ENCODE peak calls at places on chromosomes 7 and 10, in five cellular contexts. P is stimulated activated CD4-positive, alpha-beta T cell treated with anti-CD3 and anti-CD28 coated beads, Interleukin-1b, Interleukin-23, amount 100 ng/mL, for 1 hour; W is activated T-cell treated with anti-CD3 and anti-CD28 coated beads for 24 hours; J is endothelial cell of umbilical vein; S is Calu3. H is an unnamed sample.

GRCh38 chr7:47581442-47581820 is 480 bp downstream of the TNS3 start:
- DNase-seq in S (peak), P (no peak), W (no peak), J (no peak), H (no peak)

GRCh38 chr10:91345716-91346115 is 64.4 kb upstream of the HECTD2 start:
- DNase-seq in P (no peak), J (no peak), S (no peak), W (no peak), H (no peak)

GRCh38 chr10:125414998-125415397 is 254.6 kb upstream of the CTBP2 start:
- DNase-seq in J (peak), S (no peak), P (no peak), W (no peak), H (no peak)

GRCh38 chr10:62662471-62662870 is 142.0 kb upstream of the ADO start:
- DNase-seq in J (no peak), S (no peak), P (no peak), W (no peak), H (no peak)

GRCh38 chr10:118730699-118731456 is 23.9 kb downstream of the CACUL1 start:
- DNase-seq in S (no peak), P (no peak), W (no peak), J (no peak), H (no peak)

GRCh38 chr10:74453151-74453550 is 302.1 kb downstream of the ADK start:
- DNase-seq in J (peak), P (no peak), W (no peak), S (no peak), H (no peak)

GRCh38 chr7:151680810-151681209 is 161.1 kb upstream of the RHEB start:
- DNase-seq in S (no peak), P (no peak), W (no peak), J (no peak), H (no peak)

GRCh38 chr7:102167254-102167653 is 119.4 kb upstream of the SH2B2 start:
- DNase-seq in S (no peak), W (no peak), J (no peak), P (no peak), H (no peak)

GRCh38 chr10:11553773-11554381 is 57.6 kb downstream of the USP6NL start:
- DNase-seq in W (no peak), J (no peak), P (no peak), S (no peak), H (no peak)

GRCh38 chr10:96645191-96645721 is 58.4 kb upstream of the TM9SF3 start:
- DNase-seq in W (no peak), S (no peak), P (no peak), J (no peak), H (no peak)

GRCh38 chr7:77293046-77293445 is 93.4 kb upstream of the FGL2 start:
- DNase-seq in J (no peak), P (no peak), S (no peak), W (no peak), H (no peak)

GRCh38 chr7:157685430-157686284 is 348.9 kb downstream of the DNAJB6 start:
- DNase-seq in S (no peak), P (no peak), J (no peak), W (no peak), H (no peak)

GRCh38 chr10:74947781-74948401 is 121.5 kb downstream of the KAT6B start:
- DNase-seq in W (no peak), S (no peak), J (no peak), P (no peak), H (no peak)

GRCh38 chr10:89916481-89916880 is 215.1 kb downstream of the KIF20B start:
- DNase-seq in P (no peak), S (no peak), W (no peak), J (no peak), H (no peak)

GRCh38 chr7:89064831-89065230 is 269.3 kb upstream of the TEX47 start:
- DNase-seq in S (no peak), P (no peak), W (no peak), J (no peak), H (no peak)